ENCODE peak calls at places on chromosomes 2 and 18, in nine cellular contexts. M, P, N, U, Y, D, Q, J and A are unnamed samples.

GRCh38 chr2:208172125-208172524 is 8.7 kb upstream of the CRYGA start:
- DNase-seq in Q (no peak), J (no peak), D (no peak), U (no peak), P (peak), M (no peak), Y (no peak), N (no peak), A (no peak)

GRCh38 chr2:200408428-200409311 is 101.2 kb downstream of the KCTD18 start:
- DNase-seq in J (peak), U (peak), P (no peak), Q (peak), M (no peak), D (no peak), N (no peak), Y (peak), A (no peak)

GRCh38 chr2:136582631-136583205 is 182.6 kb upstream of the THSD7B start:
- DNase-seq in U (peak), Y (no peak), D (no peak), J (peak), N (peak), M (no peak), Q (peak), P (peak), A (no peak)

GRCh38 chr2:16321872-16322271 is 343.8 kb downstream of the CYRIA start:
- DNase-seq in U (peak), J (no peak), P (no peak), N (no peak), Y (no peak), D (no peak), M (no peak), Q (no peak), A (no peak)

GRCh38 chr2:175003875-175004729 is 1.1 kb downstream of the CHN1 start:
- DNase-seq in N (no peak), P (no peak), U (no peak), Y (no peak), M (peak), J (peak), Q (peak), D (no peak), A (no peak)

GRCh38 chr2:98821629-98822135 is 90.8 kb upstream of the MGAT4A start:
- DNase-seq in D (no peak), N (no peak), J (no peak), Y (no peak), Q (no peak), U (no peak), M (no peak), P (no peak), A (no peak)

GRCh38 chr2:42307180-42307579 is 53.8 kb downstream of the COX7A2L start:
- DNase-seq in J (no peak), M (no peak), U (no peak), Y (no peak), P (no peak), Q (no peak), N (no peak), D (no peak), A (no peak)

GRCh38 chr2:157864857-157865450 is 11.2 kb downstream of the ACVR1 start:
- DNase-seq in Y (no peak), J (no peak), U (no peak), M (no peak), D (no peak), N (no peak), P (no peak), Q (no peak), A (no peak)

GRCh38 chr2:110206056-110206455 is 1.2 kb upstream of the NPHP1 start:
- DNase-seq in J (peak), D (no peak), Q (no peak), N (no peak), Y (no peak), U (no peak), P (no peak), M (no peak), A (no peak)

GRCh38 chr2:44751754-44752479 is 189.6 kb upstream of the SIX3 start:
- DNase-seq in J (no peak), D (no peak), U (no peak), N (no peak), Q (no peak), P (no peak), M (peak), Y (no peak), A (no peak)

GRCh38 chr2:84906108-84906899 is 848 bp downstream of the TMSB10 start:
- DNase-seq in D (no peak), Y (no peak), N (peak), M (no peak), P (no peak), J (no peak), Q (no peak), U (peak), A (peak)

GRCh38 chr18:44507729-44508325 is 172.9 kb upstream of the SETBP1 start:
- DNase-seq in Q (no peak), J (no peak), Y (peak), M (no peak), P (peak), D (peak), N (peak), U (no peak), A (no peak)

GRCh38 chr2:82043867-82044266 is 1739.3 kb upstream of the LRRTM1 start:
- DNase-seq in P (no peak), Q (no peak), D (no peak), J (no peak), U (no peak), M (no peak), Y (no peak), N (no peak), A (no peak)

GRCh38 chr18:63586966-63587365 is at the start of gene SERPINB13:
- DNase-seq in U (no peak), Q (no peak), J (no peak), N (no peak), Y (no peak), P (no peak), D (no peak), M (no peak), A (no peak)

GRCh38 chr2:173884403-173884802 is 80.8 kb downstream of the SP3 start:
- DNase-seq in Q (peak), P (peak), J (peak), U (peak), D (no peak), N (peak), M (no peak), Y (peak), A (no peak)

GRCh38 chr2:173252581-173252980 is 102.1 kb upstream of the CDCA7 start:
- DNase-seq in D (no peak), U (no peak), Q (no peak), P (no peak), Y (no peak), N (no peak), J (no peak), M (no peak), A (no peak)

GRCh38 chr2:46549159-46549902 is 70.0 kb downstream of the TMEM247 start:
- DNase-seq in D (no peak), M (no peak), U (peak), P (no peak), J (no peak), N (no peak), Y (no peak), Q (no peak), A (no peak)

GRCh38 chr2:201185863-201186262 is 2.9 kb downstream of the CASP10 start:
- DNase-seq in P (no peak), U (peak), J (no peak), Q (no peak), Y (no peak), D (no peak), M (no peak), N (no peak), A (no peak)

GRCh38 chr18:11872479-11873136 is 21.4 kb downstream of the CHMP1B start:
- DNase-seq in N (peak), P (no peak), U (peak), M (no peak), J (no peak), Y (peak), D (no peak), Q (peak), A (peak)

GRCh38 chr2:239137165-239137889 is 263.5 kb downstream of the HDAC4 start:
- DNase-seq in Q (no peak), D (no peak), M (no peak), Y (no peak), U (no peak), J (no peak), P (no peak), N (peak), A (no peak)

GRCh38 chr2:66466435-66466834 is 31.5 kb downstream of the MEIS1 start:
- DNase-seq in U (no peak), P (no peak), M (no peak), Q (no peak), N (no peak), Y (no peak), D (no peak), J (no peak), A (no peak)

GRCh38 chr2:86087936-86088850 is 17.5 kb downstream of the POLR1A start:
- DNase-seq in P (no peak), D (no peak), Y (no peak), U (no peak), Q (no peak), M (no peak), N (no peak), J (no peak), A (no peak)

GRCh38 chr2:96524482-96525210 is 11.9 kb upstream of the ARID5A start:
- DNase-seq in Y (no peak), P (no peak), D (no peak), Q (no peak), M (no peak), U (peak), N (no peak), J (no peak), A (no peak)

GRCh38 chr18:38940863-38941531 is 1375.4 kb upstream of the CELF4 start:
- DNase-seq in N (no peak), U (peak), Y (peak), P (no peak), M (peak), D (no peak), J (peak), Q (peak), A (no peak)